ENCODE peak calls at places on chromosomes 3 and 15, in four cellular contexts. W is IMR-90, U is H1, R is GM12878. Y is an unnamed sample.

GRCh38 chr3:133393691-133394474 is 6.0 kb upstream of the BFSP2 start:
- DNase-seq in W (no peak), U (no peak), R (no peak), Y (no peak)

GRCh38 chr3:135929670-135930069 is 35.9 kb upstream of the PPP2R3A start:
- DNase-seq in W (peak), U (no peak), R (no peak), Y (no peak)

GRCh38 chr15:97504031-97504430 is 456.5 kb upstream of the ARRDC4 start:
- DNase-seq in W (peak), U (no peak), R (no peak), Y (no peak)

GRCh38 chr3:8848696-8849131 is 79.3 kb upstream of the OXTR start:
- DNase-seq in W (peak), U (no peak), R (no peak), Y (no peak)

GRCh38 chr3:187616307-187616939 is 53.8 kb downstream of the SST start:
- DNase-seq in W (peak), U (peak), R (no peak), Y (peak)

GRCh38 chr15:25790003-25790660 is 73.0 kb downstream of the ATP10A start:
- DNase-seq in W (peak), U (no peak), R (no peak), Y (no peak)

GRCh38 chr3:151911462-151911861 is 38.0 kb downstream of the SUCNR1 start:
- DNase-seq in W (no peak), U (no peak), R (no peak), Y (no peak)

GRCh38 chr3:147360936-147361670 is 45.2 kb downstream of the ZIC4 start:
- DNase-seq in W (no peak), U (peak), R (no peak), Y (no peak)

GRCh38 chr3:101050061-101050460 is 56.8 kb upstream of the ABI3BP start:
- DNase-seq in W (no peak), U (no peak), R (no peak), Y (no peak)

GRCh38 chr3:52238761-52239701 is at the start of gene TWF2:
- DNase-seq in W (peak), U (peak), R (no peak), Y (peak)

GRCh38 chr15:80153900-80154299 is 1.1 kb downstream of the FAH start:
- DNase-seq in W (peak), U (no peak), R (no peak), Y (peak)

GRCh38 chr3:127003601-127004280 is 20.8 kb downstream of the PLXNA1 start:
- DNase-seq in W (no peak), U (no peak), R (no peak), Y (no peak)

GRCh38 chr15:63015618-63016017 is 26.9 kb upstream of the TPM1 start:
- DNase-seq in W (peak), U (no peak), R (no peak), Y (no peak)

GRCh38 chr3:18189651-18190050 is 235.5 kb downstream of the SATB1 start:
- DNase-seq in W (peak), U (no peak), R (no peak), Y (no peak)

GRCh38 chr3:72887723-72888545 is at the start of gene GXYLT2:
- DNase-seq in W (peak), U (peak), R (no peak), Y (peak)

GRCh38 chr3:50273689-50274065 is 4.7 kb downstream of the SEMA3B start:
- DNase-seq in W (no peak), U (no peak), R (no peak), Y (no peak)

GRCh38 chr3:32195995-32196540 is 42.4 kb upstream of the CMTM8 start:
- DNase-seq in W (no peak), U (no peak), R (no peak), Y (no peak)

GRCh38 chr3:106401666-106402319 is 533.0 kb upstream of the CBLB start:
- DNase-seq in W (peak), U (no peak), R (no peak), Y (no peak)

GRCh38 chr3:32143849-32144757 is 37.7 kb downstream of the GPD1L start:
- DNase-seq in W (peak), U (no peak), R (peak), Y (peak)

GRCh38 chr15:68561146-68561545 is 17.6 kb upstream of the CORO2B start:
- DNase-seq in W (no peak), U (peak), R (no peak), Y (no peak)

GRCh38 chr3:71488391-71488809 is 95.1 kb downstream of the FOXP1 start:
- DNase-seq in W (no peak), U (no peak), R (no peak), Y (no peak)

GRCh38 chr3:37148208-37148607 is 26.2 kb downstream of the LRRFIP2 start:
- DNase-seq in W (no peak), U (no peak), R (no peak), Y (no peak)
- TF ChIP-seq CHD1 in W (no peak), U (no peak), R (no peak), Y (no peak)

DNA sequence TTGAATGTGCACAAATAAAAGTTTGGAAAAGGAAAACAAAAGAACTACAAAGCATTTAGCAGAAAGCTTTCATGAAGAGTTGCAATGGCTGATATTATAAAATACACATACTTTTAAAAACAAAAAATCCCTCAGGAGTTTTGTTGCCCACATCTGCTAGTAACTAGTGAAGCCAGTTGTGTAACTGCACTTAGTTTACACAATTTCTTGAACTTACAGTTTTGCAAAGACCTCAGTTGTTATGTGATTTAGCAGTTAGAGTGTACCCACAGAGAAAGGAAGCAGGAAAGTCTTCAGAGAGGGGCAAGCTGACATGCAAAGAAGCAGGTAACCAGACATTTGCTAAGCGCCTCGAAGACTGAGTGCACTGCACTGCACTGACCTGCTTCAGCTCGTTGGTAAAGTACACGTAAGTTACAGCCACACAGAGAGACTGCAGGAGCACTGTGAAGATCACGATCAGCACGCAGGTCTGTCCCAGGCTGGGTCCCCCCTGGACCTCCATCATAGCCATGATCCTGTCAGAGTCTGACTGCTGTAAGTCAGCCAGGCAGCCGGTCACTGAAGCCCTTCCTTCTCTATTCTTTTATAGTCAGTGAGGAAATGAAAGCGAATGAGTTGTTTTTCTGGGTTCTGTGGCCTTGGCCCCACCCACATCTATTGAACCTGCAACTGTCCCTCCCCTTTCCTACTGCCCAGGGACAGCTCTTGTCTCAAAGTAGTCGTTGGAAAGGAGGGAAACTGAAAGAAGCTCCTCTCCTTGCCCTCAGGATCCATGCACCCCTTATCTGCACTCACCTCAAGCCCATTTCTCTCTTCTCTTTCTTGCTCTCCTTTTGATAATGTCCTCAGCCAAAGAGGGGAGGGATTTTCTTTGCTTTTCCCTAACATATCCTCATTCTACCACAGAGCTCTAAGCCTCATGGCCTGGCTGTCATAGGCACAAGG is at the start of gene TNFSF10:
- DNase-seq in W (peak), U (peak), R (peak), Y (peak)
- TF ChIP-seq CHD1 in W (no peak), U (no peak), R (no peak), Y (no peak)

DNA sequence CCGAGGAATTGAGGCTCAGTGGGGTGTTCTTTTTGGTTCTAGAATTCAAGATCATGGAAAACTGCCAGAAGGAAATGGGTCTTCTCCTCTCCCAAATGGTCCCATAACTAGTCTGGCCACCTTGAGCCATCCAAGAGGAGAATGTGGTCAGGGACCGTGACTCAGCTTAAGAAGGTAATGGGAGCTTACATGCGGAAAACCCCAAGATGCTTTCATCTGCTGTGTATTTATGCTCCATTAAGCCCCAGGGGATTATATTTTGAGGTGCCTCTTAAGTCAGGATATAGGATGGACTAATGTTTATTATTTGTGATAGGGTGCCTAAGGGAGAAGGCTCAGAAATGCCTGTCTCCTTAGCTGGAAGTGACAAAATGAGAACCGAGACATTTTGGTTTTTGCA is 39.2 kb upstream of the DLG1 start:
- DNase-seq in W (peak), U (peak), R (no peak), Y (no peak)
- TF ChIP-seq CHD1 in W (no peak), U (no peak), R (no peak), Y (no peak)

DNA sequence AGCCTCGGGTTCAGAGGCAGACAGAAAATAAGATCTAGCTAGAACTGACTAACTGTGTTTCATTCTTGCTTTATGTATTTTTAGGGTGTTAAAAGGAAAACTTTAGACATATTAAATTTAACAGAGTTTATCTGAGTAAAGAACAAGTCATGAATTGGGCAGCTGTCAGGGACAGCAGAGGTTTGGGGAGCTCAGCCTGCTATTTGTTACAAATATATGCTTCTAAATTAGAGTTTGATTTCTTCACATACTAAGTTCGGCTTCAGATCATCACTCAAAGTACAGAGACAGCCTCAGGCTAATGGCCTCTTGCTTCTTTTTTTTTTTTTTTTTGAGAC is 21.9 kb downstream of the EFCC1 start:
- DNase-seq in W (no peak), U (no peak), R (no peak), Y (no peak)
- TF ChIP-seq CHD1 in W (no peak), U (no peak), R (no peak), Y (no peak)

GRCh38 chr3:29185706-29186105 is 95.2 kb upstream of the RBMS3 start:
- DNase-seq in W (peak), U (no peak), R (no peak), Y (no peak)
- TF ChIP-seq CHD1 in W (no peak), U (no peak), R (no peak), Y (no peak)

GRCh38 chr3:60070366-60070765 is 1020.5 kb upstream of the CFAP20DC start:
- DNase-seq in W (no peak), U (no peak), R (no peak), Y (no peak)
- TF ChIP-seq CHD1 in W (no peak), U (no peak), R (no peak), Y (no peak)

GRCh38 chr3:131728898-131729297 is 226.1 kb upstream of the MRPL3 start:
- DNase-seq in W (no peak), U (no peak), R (no peak), Y (no peak)

GRCh38 chr3:131733086-131733841 is 230.5 kb upstream of the MRPL3 start:
- DNase-seq in W (no peak), U (no peak), R (no peak), Y (no peak)

GRCh38 chr3:131729561-131729960 is 226.8 kb upstream of the MRPL3 start:
- DNase-seq in W (no peak), U (no peak), R (no peak), Y (no peak)

GRCh38 chr3:131730581-131730980 is 227.8 kb upstream of the MRPL3 start:
- DNase-seq in W (no peak), U (no peak), R (no peak), Y (no peak)

GRCh38 chr3:131731709-131732108 is 228.9 kb upstream of the MRPL3 start:
- DNase-seq in W (no peak), U (no peak), R (no peak), Y (no peak)
- TF ChIP-seq CHD1 in W (no peak), U (no peak), R (no peak), Y (no peak)

DNA sequence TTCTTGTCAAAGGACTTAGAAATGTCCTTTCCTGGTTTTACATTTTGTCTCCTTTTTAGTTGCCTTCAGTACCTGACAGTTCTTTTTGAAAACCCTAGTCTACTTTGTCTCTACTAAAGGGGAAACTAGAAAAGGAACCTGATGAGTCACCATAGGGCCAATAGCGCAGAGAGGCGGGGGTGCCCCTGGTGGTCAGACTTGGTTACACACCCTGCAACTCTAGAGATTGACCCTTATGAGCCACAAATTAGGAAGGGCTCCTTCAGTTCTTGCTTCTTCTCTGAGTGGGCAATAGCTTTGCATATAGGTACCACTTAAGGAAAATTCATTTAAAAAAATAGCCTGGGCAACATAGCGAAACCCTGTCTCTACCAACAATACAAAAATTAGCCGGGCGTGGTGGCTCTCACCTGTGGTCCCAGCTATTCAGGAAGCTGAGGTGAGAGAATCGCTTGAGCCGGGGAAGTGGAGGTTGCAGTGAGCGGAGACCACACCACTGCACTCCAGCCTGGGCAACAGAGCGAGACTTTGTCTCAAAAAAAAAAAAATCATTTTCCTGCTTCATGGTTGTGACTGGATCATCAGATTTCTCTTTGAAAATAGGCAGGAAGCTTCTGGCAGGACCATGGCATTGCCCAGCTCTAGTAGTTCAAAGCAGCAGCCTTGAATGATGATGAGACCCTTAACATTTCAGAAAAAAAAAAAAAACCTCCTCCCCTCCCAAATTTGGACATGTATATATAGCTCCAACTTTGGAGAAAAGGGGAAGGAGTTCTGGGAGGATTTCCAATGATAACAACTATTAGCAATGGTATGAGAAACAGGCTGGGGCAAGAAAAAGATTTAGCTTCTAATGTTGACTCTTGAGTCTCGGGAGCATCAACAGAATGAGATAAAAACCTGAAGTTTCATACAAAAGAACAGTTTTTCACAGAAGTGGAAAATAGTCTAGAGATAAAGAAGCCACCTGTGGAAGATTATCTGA is 45.2 kb upstream of the RASA2 start:
- DNase-seq in W (peak), U (peak), R (peak), Y (peak)
- TF ChIP-seq CHD1 in W (no peak), U (no peak), R (no peak), Y (no peak)

DNA sequence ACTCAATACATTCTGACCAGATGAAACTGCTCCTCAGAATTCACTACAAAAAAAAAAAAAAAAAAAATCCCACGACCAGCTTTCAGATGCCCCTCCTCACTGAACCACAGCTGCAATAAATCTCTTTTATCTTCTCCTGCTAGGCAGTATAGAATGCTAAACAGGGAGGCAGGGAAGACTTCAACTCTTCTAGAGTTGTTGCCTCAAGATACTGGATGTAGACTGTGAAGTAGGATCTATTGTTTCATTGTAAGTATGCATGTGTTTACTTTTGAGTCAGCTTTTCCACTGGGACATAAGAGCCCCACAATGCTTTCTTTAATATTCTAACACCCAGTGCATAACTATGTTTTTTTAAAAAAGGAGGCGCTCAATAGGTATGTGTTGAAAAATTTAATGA is 401.4 kb downstream of the TBL1XR1 start:
- DNase-seq in W (no peak), U (no peak), R (no peak), Y (no peak)
- TF ChIP-seq CHD1 in W (no peak), U (no peak), R (no peak), Y (no peak)

GRCh38 chr15:57327985-57328471 is 48.3 kb upstream of the CGNL1 start:
- DNase-seq in W (peak), U (no peak), R (no peak), Y (no peak)
- TF ChIP-seq CHD1 in W (no peak), U (no peak), R (no peak), Y (no peak)

Y was measured in K562.